ENCODE peak calls at places on chromosomes 3 and 15, in six cellular contexts. One of them, this sample, is unnamed.

GRCh38 chr3:104564045-104564643 is 802.6 kb upstream of the ALCAM start:
- DNase-seq in H1: no peak
- DNase-seq in neuronal stem cell: no peak
- DNase-seq in mesenchymal stem cell: peak; percentile 34
- DNase-seq in H9: peak; percentile 28
- DNase-seq in IMR-90: peak; percentile 52
- DNase-seq in this sample: no peak

GRCh38 chr15:90213818-90214204 is 12.7 kb downstream of the SEMA4B start:
- DNase-seq in H1: no peak
- DNase-seq in IMR-90: no peak
- DNase-seq in neuronal stem cell: no peak
- DNase-seq in mesenchymal stem cell: no peak
- DNase-seq in H9: no peak
- DNase-seq in this sample: no peak

GRCh38 chr3:43958973-43959372 is 268.2 kb downstream of the ABHD5 start:
- DNase-seq in neuronal stem cell: no peak
- DNase-seq in IMR-90: no peak
- DNase-seq in H9: no peak
- DNase-seq in H1: no peak
- DNase-seq in mesenchymal stem cell: no peak
- DNase-seq in this sample: no peak

GRCh38 chr3:170102421-170102820 is 64.6 kb downstream of the GPR160 start:
- DNase-seq in neuronal stem cell: no peak
- DNase-seq in IMR-90: no peak
- DNase-seq in H1: no peak
- DNase-seq in H9: no peak
- DNase-seq in mesenchymal stem cell: no peak
- DNase-seq in this sample: no peak

GRCh38 chr15:35141743-35142356 is 56.8 kb upstream of the NANOGP8 start:
- DNase-seq in H1: no peak
- DNase-seq in neuronal stem cell: no peak
- DNase-seq in IMR-90: peak; percentile 96
- DNase-seq in H9: no peak
- DNase-seq in mesenchymal stem cell: peak; percentile 91
- DNase-seq in this sample: no peak

GRCh38 chr15:75348563-75349350 is 1.9 kb downstream of the NEIL1 start:
- DNase-seq in mesenchymal stem cell: peak; percentile 14
- DNase-seq in H1: no peak
- DNase-seq in IMR-90: no peak
- DNase-seq in neuronal stem cell: no peak
- DNase-seq in H9: peak; percentile 48
- DNase-seq in this sample: peak; percentile 7

GRCh38 chr15:70892002-70892911 is at the start of the genes LRRC49 and THAP10:
- DNase-seq in mesenchymal stem cell: peak; percentile 98
- DNase-seq in H9: peak; percentile 95
- DNase-seq in H1: peak; percentile 82
- DNase-seq in neuronal stem cell: peak; percentile 92
- DNase-seq in IMR-90: peak; percentile 98
- DNase-seq in this sample: peak; percentile 63

GRCh38 chr3:24460974-24461373 is 33.7 kb downstream of the THRB start:
- DNase-seq in IMR-90: no peak
- DNase-seq in mesenchymal stem cell: peak; percentile 64
- DNase-seq in H9: no peak
- DNase-seq in neuronal stem cell: no peak
- DNase-seq in H1: no peak
- DNase-seq in this sample: no peak

GRCh38 chr15:40270246-40270995 is 12.4 kb downstream of the ANKRD63 start:
- DNase-seq in neuronal stem cell: no peak
- DNase-seq in H9: no peak
- DNase-seq in IMR-90: no peak
- DNase-seq in H1: no peak
- DNase-seq in mesenchymal stem cell: no peak
- DNase-seq in this sample: no peak

GRCh38 chr3:118990818-118991560 is 43.7 kb downstream of the IGSF11 start:
- DNase-seq in IMR-90: no peak
- DNase-seq in H1: no peak
- DNase-seq in H9: no peak
- DNase-seq in neuronal stem cell: no peak
- DNase-seq in mesenchymal stem cell: no peak
- DNase-seq in this sample: no peak

GRCh38 chr3:124557433-124558232 is 172.6 kb upstream of the UMPS start:
- DNase-seq in IMR-90: peak; percentile 71
- DNase-seq in H9: no peak
- DNase-seq in H1: no peak
- DNase-seq in neuronal stem cell: no peak
- DNase-seq in mesenchymal stem cell: peak; percentile 41
- DNase-seq in this sample: peak; percentile 57

GRCh38 chr3:157981819-157982218 is 124.4 kb downstream of the SHOX2 start:
- DNase-seq in mesenchymal stem cell: no peak
- DNase-seq in IMR-90: no peak
- DNase-seq in H1: no peak
- DNase-seq in H9: no peak
- DNase-seq in neuronal stem cell: no peak
- DNase-seq in this sample: peak; percentile 4

GRCh38 chr3:192570757-192571156 is 156.6 kb downstream of the FGF12 start:
- DNase-seq in mesenchymal stem cell: no peak
- DNase-seq in H9: no peak
- DNase-seq in neuronal stem cell: no peak
- DNase-seq in H1: no peak
- DNase-seq in IMR-90: no peak
- DNase-seq in this sample: no peak

GRCh38 chr3:25259871-25260270 is 168.2 kb upstream of the RARB start:
- DNase-seq in mesenchymal stem cell: no peak
- DNase-seq in H9: no peak
- DNase-seq in H1: no peak
- DNase-seq in IMR-90: no peak
- DNase-seq in neuronal stem cell: peak; percentile 2
- DNase-seq in this sample: no peak

GRCh38 chr3:64873400-64873799 is 185.6 kb upstream of the ADAMTS9 start:
- DNase-seq in H1: no peak
- DNase-seq in IMR-90: no peak
- DNase-seq in neuronal stem cell: no peak
- DNase-seq in mesenchymal stem cell: no peak
- DNase-seq in H9: no peak
- DNase-seq in this sample: no peak

GRCh38 chr3:157204431-157204830 is 44.5 kb upstream of the CCNL1 start:
- DNase-seq in mesenchymal stem cell: peak; percentile 55
- DNase-seq in neuronal stem cell: no peak
- DNase-seq in H1: no peak
- DNase-seq in H9: no peak
- DNase-seq in IMR-90: peak; percentile 67
- DNase-seq in this sample: no peak

GRCh38 chr15:48922046-48922445 is 41.7 kb downstream of the SHC4 start:
- DNase-seq in neuronal stem cell: no peak
- DNase-seq in mesenchymal stem cell: no peak
- DNase-seq in H9: no peak
- DNase-seq in H1: no peak
- DNase-seq in IMR-90: no peak
- DNase-seq in this sample: no peak

GRCh38 chr3:170768334-170768801 is 101.6 kb downstream of the RPL22L1 start:
- DNase-seq in IMR-90: peak; percentile 71
- DNase-seq in neuronal stem cell: no peak
- DNase-seq in mesenchymal stem cell: peak; percentile 93
- DNase-seq in H1: no peak
- DNase-seq in H9: no peak
- DNase-seq in this sample: no peak

GRCh38 chr3:160027541-160028195 is 39.0 kb downstream of the IL12A start:
- DNase-seq in H1: no peak
- DNase-seq in mesenchymal stem cell: peak; percentile 80
- DNase-seq in H9: no peak
- DNase-seq in IMR-90: peak; percentile 88
- DNase-seq in neuronal stem cell: no peak
- DNase-seq in this sample: no peak

GRCh38 chr3:65811050-65811766 is 227.5 kb downstream of the MAGI1 start:
- DNase-seq in neuronal stem cell: no peak
- DNase-seq in H1: no peak
- DNase-seq in mesenchymal stem cell: no peak
- DNase-seq in IMR-90: peak; percentile 48
- DNase-seq in H9: no peak
- DNase-seq in this sample: no peak

GRCh38 chr3:171811059-171811912 is 1.0 kb upstream of the PLD1 start:
- DNase-seq in H1: no peak
- DNase-seq in mesenchymal stem cell: peak; percentile 99
- DNase-seq in neuronal stem cell: no peak
- DNase-seq in H9: no peak
- DNase-seq in IMR-90: peak; percentile 99
- DNase-seq in this sample: peak; percentile 96

GRCh38 chr3:183272142-183272541 is 19.1 kb downstream of the B3GNT5 start:
- DNase-seq in neuronal stem cell: no peak
- DNase-seq in H9: no peak
- DNase-seq in H1: no peak
- DNase-seq in IMR-90: no peak
- DNase-seq in mesenchymal stem cell: no peak
- DNase-seq in this sample: no peak
- H3K23ac ChIP-seq in neuronal stem cell: no peak overlapping the region
- H3K23ac ChIP-seq in H9: no peak overlapping the region
- H3K23ac ChIP-seq in H1: no peak overlapping the region
- H3K23ac ChIP-seq in IMR-90: no peak overlapping the region
- H3K23ac ChIP-seq in mesenchymal stem cell: no peak overlapping the region
- H3K23ac ChIP-seq in this sample: no peak overlapping the region

GRCh38 chr15:68252925-68253534 is 23.5 kb upstream of the CLN6 start:
- DNase-seq in H9: no peak
- DNase-seq in H1: no peak
- DNase-seq in mesenchymal stem cell: peak; percentile 81
- DNase-seq in IMR-90: peak; percentile 85
- DNase-seq in neuronal stem cell: peak; percentile 54
- DNase-seq in this sample: peak; percentile 94
- H4K91ac ChIP-seq in H9: no peak overlapping the region
- H4K91ac ChIP-seq in H1: no peak overlapping the region
- H4K91ac ChIP-seq in mesenchymal stem cell: no peak overlapping the region
- H4K91ac ChIP-seq in IMR-90: no peak overlapping the region
- H4K91ac ChIP-seq in neuronal stem cell: no peak overlapping the region
- H4K91ac ChIP-seq in this sample: no peak overlapping the region

DNA sequence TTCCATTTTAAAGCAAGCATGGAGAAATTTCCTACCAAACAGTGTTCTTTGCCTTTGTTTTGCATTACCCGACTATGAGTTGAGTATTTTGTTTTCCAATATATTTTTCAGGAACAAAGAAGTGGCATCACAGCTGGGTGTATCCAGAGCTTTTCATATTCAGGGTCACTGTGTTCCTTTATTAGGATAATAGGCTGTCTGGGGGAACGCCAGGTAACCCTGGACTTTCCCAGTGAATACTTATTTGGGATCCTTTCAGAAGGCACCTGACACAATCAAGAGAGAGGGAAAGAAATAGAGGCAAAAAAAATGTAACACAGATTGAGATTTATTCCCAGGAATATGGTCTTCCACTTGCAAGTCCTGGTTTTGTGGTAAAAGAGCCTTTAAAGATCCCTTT is 44.4 kb downstream of the PAQR5 start:
- DNase-seq in IMR-90: no peak
- DNase-seq in H1: no peak
- DNase-seq in neuronal stem cell: no peak
- DNase-seq in mesenchymal stem cell: no peak
- DNase-seq in H9: no peak
- DNase-seq in this sample: no peak
- H3K23ac ChIP-seq in IMR-90: no peak overlapping the region
- H3K23ac ChIP-seq in H1: no peak overlapping the region
- H3K23ac ChIP-seq in neuronal stem cell: no peak overlapping the region
- H3K23ac ChIP-seq in mesenchymal stem cell: no peak overlapping the region
- H3K23ac ChIP-seq in H9: no peak overlapping the region
- H3K23ac ChIP-seq in this sample: no peak overlapping the region

GRCh38 chr15:36221992-36222391 is 357.4 kb upstream of the CDIN1 start:
- DNase-seq in H9: no peak
- DNase-seq in H1: no peak
- DNase-seq in IMR-90: no peak
- DNase-seq in neuronal stem cell: no peak
- DNase-seq in mesenchymal stem cell: no peak
- DNase-seq in this sample: no peak
- H4K91ac ChIP-seq in H9: no peak overlapping the region
- H4K91ac ChIP-seq in H1: no peak overlapping the region
- H4K91ac ChIP-seq in IMR-90: no peak overlapping the region
- H4K91ac ChIP-seq in neuronal stem cell: no peak overlapping the region
- H4K91ac ChIP-seq in mesenchymal stem cell: no peak overlapping the region
- H4K91ac ChIP-seq in this sample: no peak overlapping the region

DNA sequence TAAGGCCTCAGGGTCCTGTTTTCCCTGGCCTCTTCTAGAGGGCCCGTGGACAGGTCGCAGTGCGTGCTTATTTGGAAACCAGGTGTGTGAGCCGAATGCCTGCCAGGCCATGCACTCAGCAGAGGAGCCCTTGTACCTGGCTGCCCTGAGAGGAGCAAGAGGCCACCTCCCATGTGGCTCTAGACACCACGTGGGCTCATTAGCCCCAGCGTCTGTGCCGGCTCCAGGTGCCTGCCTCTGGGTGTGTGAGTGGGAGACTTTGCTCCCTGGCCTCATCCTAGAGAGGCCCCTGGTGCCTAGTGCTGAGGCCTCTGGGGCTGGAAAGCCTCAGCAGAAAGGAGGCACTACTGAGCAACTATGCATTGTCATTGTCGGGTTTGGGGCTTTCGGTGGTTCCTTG is 50.4 kb downstream of the KLF13 start:
- DNase-seq in IMR-90: no peak
- DNase-seq in H9: no peak
- DNase-seq in mesenchymal stem cell: no peak
- DNase-seq in neuronal stem cell: no peak
- DNase-seq in H1: no peak
- DNase-seq in this sample: no peak
- H3K23ac ChIP-seq in IMR-90: no peak overlapping the region
- H3K23ac ChIP-seq in H9: no peak overlapping the region
- H3K23ac ChIP-seq in mesenchymal stem cell: no peak overlapping the region
- H3K23ac ChIP-seq in neuronal stem cell: peak overlapping the region; percentile 8
- H3K23ac ChIP-seq in H1: no peak overlapping the region
- H3K23ac ChIP-seq in this sample: no peak overlapping the region

DNA sequence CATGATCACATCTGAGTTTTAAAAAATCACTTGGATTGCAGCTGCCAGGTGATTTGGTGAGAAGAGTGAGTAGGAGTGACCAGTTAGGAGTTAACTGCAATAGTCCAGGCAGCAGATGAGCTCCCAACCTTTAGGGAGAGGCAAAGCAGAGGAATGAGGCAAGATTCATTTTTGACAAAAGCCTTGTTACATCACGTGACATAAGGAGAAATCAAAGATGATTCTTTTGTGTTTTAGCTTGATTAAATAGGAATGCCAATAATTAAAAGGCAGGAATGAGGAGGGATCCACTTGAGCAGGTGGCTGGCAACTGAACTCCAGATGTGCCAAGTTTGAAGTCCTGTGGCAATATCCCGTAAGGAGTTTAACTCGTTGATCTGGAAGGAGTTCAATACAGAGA is 2.5 kb downstream of the GATM start:
- DNase-seq in mesenchymal stem cell: no peak
- DNase-seq in IMR-90: no peak
- DNase-seq in H9: no peak
- DNase-seq in H1: no peak
- DNase-seq in neuronal stem cell: no peak
- DNase-seq in this sample: no peak
- H4K91ac ChIP-seq in mesenchymal stem cell: no peak overlapping the region
- H4K91ac ChIP-seq in IMR-90: no peak overlapping the region
- H4K91ac ChIP-seq in H9: no peak overlapping the region
- H4K91ac ChIP-seq in H1: no peak overlapping the region
- H4K91ac ChIP-seq in neuronal stem cell: no peak overlapping the region
- H4K91ac ChIP-seq in this sample: no peak overlapping the region

DNA sequence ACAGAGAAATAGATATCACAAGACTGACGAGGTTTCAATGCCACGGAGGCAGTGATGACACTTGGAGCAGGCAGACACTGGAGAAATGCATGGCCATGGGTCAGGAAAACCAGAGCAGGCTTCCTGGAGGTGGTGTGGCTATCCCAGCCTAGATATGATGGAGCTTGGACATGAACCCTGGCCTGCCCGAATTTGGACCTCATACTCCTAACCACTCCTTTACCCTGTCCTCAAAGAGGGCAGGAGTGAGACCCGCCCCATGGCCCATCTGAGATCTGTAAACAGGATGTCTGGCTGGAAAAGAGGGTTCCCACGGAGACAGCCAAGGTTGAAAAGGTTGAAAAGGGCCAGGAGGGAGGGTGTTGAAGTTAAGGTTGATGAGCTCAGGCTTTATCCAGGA is 31.0 kb downstream of the CPN2 start:
- DNase-seq in neuronal stem cell: no peak
- DNase-seq in H9: no peak
- DNase-seq in IMR-90: no peak
- DNase-seq in mesenchymal stem cell: no peak
- DNase-seq in H1: no peak
- DNase-seq in this sample: no peak
- H3K23ac ChIP-seq in neuronal stem cell: no peak overlapping the region
- H3K23ac ChIP-seq in H9: no peak overlapping the region
- H3K23ac ChIP-seq in IMR-90: no peak overlapping the region
- H3K23ac ChIP-seq in mesenchymal stem cell: no peak overlapping the region
- H3K23ac ChIP-seq in H1: no peak overlapping the region
- H3K23ac ChIP-seq in this sample: no peak overlapping the region